ENCODE peak calls at places on chromosomes 6 and 20, in eight cellular contexts. P is PC-9, C is AG04450, O is IMR-90, Q is spleen, B is dorsolateral prefrontal cortex, T is left ventricle myocardium inferior, K is brain microvascular endothelial cell. F is an unnamed sample. For H3K27me3, the result is how much of the 10 kb centered on the place peaks cover.

GRCh38 chr20:40564997-40565680 is 123.9 kb downstream of the MAFB start:
- DNase-seq in T (no peak), Q (no peak), K (peak), C (peak), P (no peak), B (no peak), O (peak), F (peak)

GRCh38 chr6:52102330-52102932 is 15.0 kb upstream of the PKHD1 start:
- DNase-seq in K (no peak), B (no peak), Q (no peak), P (no peak), T (no peak), O (no peak), C (no peak), F (no peak)

GRCh38 chr6:157304840-157305675 is 18.3 kb downstream of the TMEM242 start:
- DNase-seq in T (no peak), Q (no peak), K (peak), P (no peak), B (no peak), C (no peak), O (peak), F (no peak)

GRCh38 chr6:83417880-83418663 is 12.8 kb downstream of the ME1 start:
- DNase-seq in Q (no peak), T (no peak), P (no peak), K (peak), C (peak), O (peak), B (no peak), F (peak)

GRCh38 chr20:14232650-14233049 is 104.8 kb downstream of the FLRT3 start:
- DNase-seq in B (no peak), T (no peak), Q (no peak), O (no peak), P (no peak), C (no peak), K (no peak), F (no peak)

GRCh38 chr6:144590540-144590939 is 305.4 kb downstream of the UTRN start:
- DNase-seq in O (no peak), P (no peak), C (no peak), K (no peak), B (no peak), T (no peak), Q (no peak), F (no peak)

GRCh38 chr20:56573989-56574388 is 40.9 kb downstream of the FAM209B start:
- DNase-seq in Q (no peak), C (no peak), T (no peak), K (no peak), P (no peak), O (no peak), B (no peak), F (no peak)

GRCh38 chr20:36251426-36251825 is 15.1 kb downstream of the AAR2 start:
- DNase-seq in T (no peak), P (no peak), Q (no peak), B (no peak), K (no peak), O (no peak), C (no peak), F (no peak)

GRCh38 chr6:158706369-158706982 is 56.6 kb downstream of the SYTL3 start:
- DNase-seq in O (peak), B (no peak), Q (peak), T (peak), P (no peak), K (peak), C (no peak), F (no peak)

GRCh38 chr6:110188791-110189190 is 8.6 kb downstream of the CDC40 start:
- DNase-seq in T (no peak), C (no peak), K (no peak), Q (no peak), P (no peak), O (peak), B (no peak), F (no peak)

GRCh38 chr20:31695849-31696804 is 26.5 kb downstream of the BCL2L1 start:
- DNase-seq in T (no peak), B (no peak), Q (no peak), C (no peak), K (peak), P (peak), O (peak), F (peak)

DNA sequence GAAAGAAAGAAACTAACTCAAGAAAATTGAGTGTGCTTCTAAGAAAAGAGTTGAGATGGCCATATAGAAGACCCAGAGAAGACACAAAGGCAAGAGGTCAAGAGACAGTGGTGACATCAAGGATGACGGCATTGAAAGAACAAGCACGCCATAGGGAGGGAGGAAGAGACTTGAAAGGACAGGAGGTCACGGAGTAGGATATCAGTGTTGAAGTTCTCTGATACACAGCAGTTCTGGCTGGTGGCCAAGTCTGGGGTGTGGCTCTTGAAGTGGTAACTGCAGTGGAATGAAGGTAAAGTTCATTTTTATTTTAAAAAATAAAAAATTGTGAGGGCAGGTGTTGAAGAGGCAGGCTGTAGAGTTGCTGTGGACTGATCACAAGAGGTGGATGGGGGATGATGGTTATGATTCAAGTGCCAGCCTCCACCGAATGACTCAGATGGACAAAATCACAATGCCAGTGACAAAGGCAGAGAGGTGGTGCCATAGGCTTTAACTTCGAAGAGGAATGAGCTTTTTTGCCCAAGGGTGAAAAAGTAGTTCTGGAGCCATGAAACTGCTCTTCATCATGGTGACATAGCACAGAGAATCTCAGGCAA is 53.2 kb upstream of the BMP2 start:
- DNase-seq in Q (no peak), P (peak), B (no peak), T (no peak), K (no peak), O (no peak), C (no peak), F (no peak)
- TF ChIP-seq CTCF in Q (no peak), P (no peak), B (no peak), T (no peak), K (no peak), O (no peak), C (no peak), F (no peak)

DNA sequence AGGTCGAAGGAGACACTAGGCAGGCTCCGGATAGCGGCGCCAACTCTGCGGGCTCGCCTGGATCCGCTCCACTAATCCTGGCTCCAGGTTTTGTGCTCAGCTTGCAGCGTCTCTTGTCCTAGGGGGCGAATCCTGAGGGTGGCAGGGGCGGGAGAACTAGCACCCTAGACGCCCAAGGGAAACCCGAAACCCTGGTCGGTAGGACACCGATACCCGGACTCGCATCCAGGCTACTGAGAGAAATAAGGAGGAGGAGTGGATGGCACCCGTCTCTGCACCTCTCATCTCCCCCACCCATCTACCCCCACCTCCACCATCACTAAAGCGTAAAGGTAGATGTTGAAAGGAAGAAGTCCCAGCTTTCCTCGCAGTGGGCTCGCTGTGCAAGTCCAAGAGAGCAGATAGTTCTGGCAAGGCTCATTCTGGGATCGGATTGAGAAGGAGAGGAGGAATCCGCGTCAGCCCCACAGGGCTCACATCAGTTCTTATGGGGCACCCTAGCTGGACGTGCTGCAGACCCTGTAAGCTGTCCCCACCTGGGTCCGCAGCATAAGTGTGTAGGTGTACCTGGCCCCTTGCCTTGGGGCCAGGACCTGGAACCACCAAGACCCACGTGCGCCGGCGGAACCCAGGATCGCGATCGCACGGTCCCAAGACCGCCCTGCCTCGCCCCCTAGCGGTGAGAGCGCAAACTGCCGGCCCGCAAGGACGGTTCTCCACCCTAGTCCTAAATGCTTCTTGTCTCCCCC is 6.9 kb downstream of the SLC32A1 start:
- DNase-seq in K (peak), B (peak), T (peak), O (peak), P (peak), Q (peak), C (no peak), F (no peak)
- H3K27me3 ChIP-seq in K (under half), B (under half), T (half or more), O (half or more), P (half or more), Q (half or more), C (half or more), F (half or more)

GRCh38 chr6:137878810-137879285 is 11.8 kb downstream of the TNFAIP3 start:
- DNase-seq in O (no peak), Q (peak), K (no peak), B (no peak), T (peak), P (no peak), C (no peak), F (no peak)
- TF ChIP-seq CTCF in O (no peak), Q (no peak), K (peak), B (no peak), T (peak), P (no peak), C (no peak), F (peak)

GRCh38 chr20:21395039-21395665 is 2.2 kb downstream of the NKX2-4 start:
- DNase-seq in Q (no peak), O (no peak), T (no peak), K (no peak), P (no peak), C (no peak), B (no peak), F (no peak)
- H3K27me3 ChIP-seq in Q (half or more), O (half or more), T (half or more), K (half or more), P (under half), C (half or more), B (under half), F (half or more)

GRCh38 chr6:45378324-45378926 is 691 bp upstream of the SUPT3H start:
- DNase-seq in T (peak), C (peak), B (peak), P (no peak), O (no peak), Q (peak), K (no peak), F (no peak)

GRCh38 chr6:45375449-45375848 is 2.3 kb downstream of the SUPT3H start:
- DNase-seq in C (no peak), K (no peak), Q (no peak), O (no peak), P (no peak), B (no peak), T (no peak), F (no peak)

GRCh38 chr6:45377041-45377554 is 636 bp downstream of the SUPT3H start:
- DNase-seq in Q (no peak), T (no peak), K (no peak), C (no peak), B (no peak), O (peak), P (no peak), F (no peak)

GRCh38 chr6:45376310-45377040 is 1.3 kb downstream of the SUPT3H start:
- DNase-seq in P (no peak), K (peak), C (no peak), Q (no peak), O (peak), T (no peak), B (no peak), F (no peak)

GRCh38 chr6:45377555-45378323 is at the start of gene SUPT3H:
- DNase-seq in O (peak), Q (peak), B (peak), K (peak), P (peak), C (peak), T (peak), F (peak)
- TF ChIP-seq CTCF in O (peak), Q (peak), B (peak), K (peak), P (no peak), C (peak), T (peak), F (no peak)

GRCh38 chr20:57867181-57867803 is 157.5 kb upstream of the PMEPA1 start:
- DNase-seq in Q (no peak), C (no peak), T (no peak), K (no peak), B (no peak), O (no peak), P (no peak), F (no peak)

GRCh38 chr20:57867807-57868206 is 158.0 kb upstream of the PMEPA1 start:
- DNase-seq in Q (no peak), P (no peak), O (no peak), B (no peak), C (no peak), T (no peak), K (no peak), F (no peak)

GRCh38 chr20:57869291-57869950 is 159.6 kb upstream of the PMEPA1 start:
- DNase-seq in P (no peak), C (no peak), T (no peak), B (no peak), K (no peak), O (no peak), Q (no peak), F (no peak)

GRCh38 chr20:57869951-57870315 is 160.1 kb upstream of the PMEPA1 start:
- DNase-seq in O (no peak), T (no peak), C (no peak), K (no peak), Q (no peak), P (no peak), B (no peak), F (no peak)

GRCh38 chr20:57868310-57868709 is 158.5 kb upstream of the PMEPA1 start:
- DNase-seq in Q (no peak), P (no peak), B (no peak), O (no peak), K (no peak), T (no peak), C (no peak), F (no peak)
- H3K27me3 ChIP-seq in Q (under half), P (under half), B (under half), O (under half), K (under half), T (under half), C (under half), F (under half)

DNA sequence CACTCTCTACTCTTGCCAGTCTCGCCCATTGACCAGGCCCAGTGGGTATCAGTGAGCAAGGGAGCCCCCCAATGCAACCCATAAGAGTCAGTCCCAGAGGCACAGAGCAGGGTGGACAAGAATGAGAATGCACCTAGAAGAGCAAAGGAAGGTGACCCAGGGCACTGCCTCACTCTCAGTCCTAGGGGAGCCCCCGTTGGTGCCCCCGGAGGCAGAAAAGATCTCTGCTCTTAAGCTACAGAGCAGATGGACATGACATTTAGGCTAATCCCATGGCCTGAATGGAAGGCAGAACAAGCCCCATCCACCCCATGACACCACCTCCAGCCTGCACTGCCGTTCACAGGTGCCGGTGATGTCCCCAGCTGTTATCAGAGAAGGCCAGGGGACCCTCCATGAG is 50.7 kb upstream of the PLEKHG1 start:
- DNase-seq in B (no peak), Q (no peak), O (no peak), K (no peak), T (no peak), C (no peak), P (no peak), F (no peak)
- TF ChIP-seq CTCF in B (no peak), Q (no peak), O (no peak), K (no peak), T (no peak), C (no peak), P (no peak), F (no peak)

DNA sequence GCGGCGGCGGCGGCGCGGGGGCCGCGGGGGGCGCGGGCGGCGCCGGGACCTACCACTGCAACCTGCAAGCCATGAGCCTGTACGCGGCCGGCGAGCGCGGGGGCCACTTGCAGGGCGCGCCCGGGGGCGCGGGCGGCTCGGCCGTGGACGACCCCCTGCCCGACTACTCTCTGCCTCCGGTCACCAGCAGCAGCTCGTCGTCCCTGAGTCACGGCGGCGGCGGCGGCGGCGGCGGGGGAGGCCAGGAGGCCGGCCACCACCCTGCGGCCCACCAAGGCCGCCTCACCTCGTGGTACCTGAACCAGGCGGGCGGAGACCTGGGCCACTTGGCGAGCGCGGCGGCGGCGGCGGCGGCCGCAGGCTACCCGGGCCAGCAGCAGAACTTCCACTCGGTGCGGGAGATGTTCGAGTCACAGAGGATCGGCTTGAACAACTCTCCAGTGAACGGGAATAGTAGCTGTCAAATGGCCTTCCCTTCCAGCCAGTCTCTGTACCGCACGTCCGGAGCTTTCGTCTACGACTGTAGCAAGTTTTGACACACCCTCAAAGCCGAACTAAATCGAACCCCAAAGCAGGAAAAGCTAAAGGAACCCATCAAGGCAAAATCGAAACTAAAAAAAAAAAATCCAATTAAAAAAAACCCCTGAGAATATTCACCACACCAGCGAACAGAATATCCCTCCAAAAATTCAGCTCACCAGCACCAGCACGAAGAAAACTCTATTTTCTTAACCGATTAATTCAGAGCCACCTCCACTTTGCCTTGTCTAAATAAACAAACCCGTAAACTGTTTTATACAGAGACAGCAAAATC is 2.1 kb downstream of the FOXC1 start:
- DNase-seq in K (no peak), O (peak), Q (no peak), C (no peak), P (peak), T (no peak), B (no peak), F (no peak)
- H3K27me3 ChIP-seq in K (under half), O (under half), Q (half or more), C (under half), P (under half), T (half or more), B (under half), F (under half)

F was measured in kidney epithelial cell.